ENCODE peak calls at places on chromosome 9, in eight cellular contexts. S, O, N, E, X, Y, K and F are unnamed samples.

GRCh38 chr9:89622933-89623861 is 18.4 kb downstream of the GADD45G start:
- DNase-seq in S (peak; percentile 61), O (no peak), N (no peak), E (no peak), X (no peak), Y (no peak), K (no peak), F (no peak)

GRCh38 chr9:1055156-1055555 is 5.0 kb downstream of the DMRT2 start:
- DNase-seq in S (no peak), O (no peak), N (no peak), E (no peak), X (no peak), Y (no peak), K (no peak), F (no peak)

GRCh38 chr9:83708515-83709158 is 879 bp upstream of the UBQLN1 start:
- DNase-seq in S (peak; percentile 89), O (peak; percentile 78), N (peak; percentile 94), E (peak; percentile 81), X (peak; percentile 79), Y (peak; percentile 87), K (peak; percentile 66), F (peak; percentile 92)

GRCh38 chr9:33263936-33264472 is 504 bp downstream of the BAG1 start:
- DNase-seq in S (peak; percentile 63), O (no peak), N (peak; percentile 94), E (peak; percentile 31), X (peak; percentile 73), Y (peak; percentile 40), K (peak; percentile 62), F (no peak)

GRCh38 chr9:81597749-81598497 is 91.4 kb downstream of the TLE1 start:
- DNase-seq in S (no peak), O (no peak), N (no peak), E (no peak), X (no peak), Y (no peak), K (peak; percentile 47), F (no peak)

GRCh38 chr9:104635471-104635870 is 17.5 kb upstream of the OR13C9 start:
- DNase-seq in S (no peak), O (no peak), N (no peak), E (no peak), X (no peak), Y (no peak), K (no peak), F (no peak)

GRCh38 chr9:70042461-70043215 is 1.0 kb upstream of the MAMDC2 start:
- DNase-seq in S (no peak), O (no peak), N (no peak), E (peak; percentile 41), X (no peak), Y (no peak), K (no peak), F (no peak)

GRCh38 chr9:11194249-11194648 is 581.4 kb upstream of the PTPRD start:
- DNase-seq in S (no peak), O (no peak), N (no peak), E (no peak), X (no peak), Y (no peak), K (no peak), F (no peak)

GRCh38 chr9:70257991-70258691 is 637 bp upstream of the SMC5 start:
- DNase-seq in S (peak; percentile 60), O (peak; percentile 83), N (peak; percentile 92), E (peak; percentile 74), X (peak; percentile 84), Y (no peak), K (peak; percentile 23), F (peak; percentile 88)

GRCh38 chr9:78654324-78654723 is 357.4 kb downstream of the PSAT1 start:
- DNase-seq in S (no peak), O (no peak), N (no peak), E (no peak), X (no peak), Y (no peak), K (no peak), F (no peak)

GRCh38 chr9:75754090-75754489 is 136.4 kb upstream of the PCSK5 start:
- DNase-seq in S (no peak), O (no peak), N (no peak), E (no peak), X (no peak), Y (no peak), K (peak; percentile 67), F (no peak)

GRCh38 chr9:3473402-3473801 is 52.4 kb downstream of the RFX3 start:
- DNase-seq in S (no peak), O (no peak), N (no peak), E (no peak), X (no peak), Y (peak; percentile 29), K (no peak), F (no peak)

GRCh38 chr9:4762889-4763521 is 22.0 kb upstream of the AK3 start:
- DNase-seq in S (peak; percentile 26), O (peak; percentile 89), N (peak; percentile 86), E (no peak), X (peak; percentile 64), Y (peak; percentile 83), K (peak; percentile 37), F (no peak)

GRCh38 chr9:4020747-4021296 is 279.0 kb downstream of the GLIS3 start:
- DNase-seq in S (no peak), O (no peak), N (no peak), E (no peak), X (no peak), Y (no peak), K (no peak), F (no peak)

GRCh38 chr9:88532320-88532719 is 2.7 kb upstream of the NXNL2 start:
- DNase-seq in S (no peak), O (peak; percentile 92), N (peak; percentile 74), E (no peak), X (no peak), Y (peak; percentile 82), K (no peak), F (no peak)

GRCh38 chr9:80648336-80648735 is 1041.0 kb downstream of the TLE1 start:
- DNase-seq in S (no peak), O (no peak), N (no peak), E (no peak), X (no peak), Y (no peak), K (no peak), F (no peak)

GRCh38 chr9:80811003-80811402 is 878.3 kb downstream of the TLE1 start:
- DNase-seq in S (no peak), O (no peak), N (no peak), E (no peak), X (no peak), Y (no peak), K (no peak), F (no peak)

GRCh38 chr9:33452828-33453271 is 5.5 kb upstream of the AQP3 start:
- DNase-seq in S (peak; percentile 71), O (peak; percentile 96), N (no peak), E (peak; percentile 57), X (peak; percentile 63), Y (peak; percentile 57), K (no peak), F (peak; percentile 90)

GRCh38 chr9:104856413-104856941 is 71.5 kb downstream of the ABCA1 start:
- DNase-seq in S (no peak), O (no peak), N (no peak), E (no peak), X (no peak), Y (no peak), K (no peak), F (no peak)

GRCh38 chr9:94169978-94170377 is 85.7 kb downstream of the PTPDC1 start:
- DNase-seq in S (no peak), O (no peak), N (no peak), E (no peak), X (no peak), Y (no peak), K (no peak), F (no peak)

GRCh38 chr9:123863164-123863855 is 66.6 kb downstream of the DENND1A start:
- DNase-seq in S (no peak), O (no peak), N (no peak), E (no peak), X (no peak), Y (no peak), K (no peak), F (no peak)

GRCh38 chr9:86682240-86682639 is 265.1 kb downstream of the GAS1 start:
- DNase-seq in S (no peak), O (no peak), N (no peak), E (no peak), X (no peak), Y (no peak), K (no peak), F (no peak)

GRCh38 chr9:77605449-77606220 is 42.5 kb downstream of the GNA14 start:
- DNase-seq in S (no peak), O (no peak), N (no peak), E (no peak), X (no peak), Y (no peak), K (no peak), F (no peak)

GRCh38 chr9:92611621-92612275 is 58.2 kb downstream of the IPPK start:
- DNase-seq in S (no peak), O (no peak), N (no peak), E (no peak), X (no peak), Y (no peak), K (no peak), F (no peak)
- H3K27ac ChIP-seq in S (no peak overlapping the region), O (no peak overlapping the region), N (no peak overlapping the region), E (no peak overlapping the region), X (no peak overlapping the region), Y (no peak overlapping the region), K (peak overlapping the region; percentile 68), F (no peak overlapping the region)

GRCh38 chr9:133944746-133945135 is 47.4 kb downstream of the VAV2 start:
- DNase-seq in S (no peak), O (no peak), N (peak; percentile 74), E (peak; percentile 56), X (no peak), Y (no peak), K (no peak), F (peak; percentile 58)

GRCh38 chr9:133945977-133946753 is 46.0 kb downstream of the VAV2 start:
- DNase-seq in S (no peak), O (no peak), N (peak; percentile 87), E (no peak), X (no peak), Y (no peak), K (no peak), F (peak; percentile 58)

GRCh38 chr9:133946840-133947486 is 45.2 kb downstream of the VAV2 start:
- DNase-seq in S (no peak), O (no peak), N (peak; percentile 43), E (no peak), X (no peak), Y (no peak), K (no peak), F (peak; percentile 43)

GRCh38 chr9:133943781-133944745 is 48.1 kb downstream of the VAV2 start:
- DNase-seq in S (no peak), O (no peak), N (peak; percentile 62), E (no peak), X (no peak), Y (no peak), K (no peak), F (peak; percentile 56)

GRCh38 chr9:133945314-133945975 is 46.7 kb downstream of the VAV2 start:
- DNase-seq in S (no peak), O (no peak), N (peak; percentile 89), E (no peak), X (no peak), Y (no peak), K (no peak), F (peak; percentile 52)
- H3K27ac ChIP-seq in S (no peak overlapping the region), O (no peak overlapping the region), N (no peak overlapping the region), E (no peak overlapping the region), X (no peak overlapping the region), Y (no peak overlapping the region), K (no peak overlapping the region), F (no peak overlapping the region)

GRCh38 chr9:111414406-111414805 is 69.8 kb downstream of the ECPAS start:
- DNase-seq in S (peak; percentile 74), O (no peak), N (no peak), E (no peak), X (no peak), Y (no peak), K (no peak), F (no peak)
- H3K27ac ChIP-seq in S (no peak overlapping the region), O (no peak overlapping the region), N (no peak overlapping the region), E (no peak overlapping the region), X (no peak overlapping the region), Y (no peak overlapping the region), K (no peak overlapping the region), F (no peak overlapping the region)

GRCh38 chr9:127437497-127438264 is 13.5 kb downstream of the ZNF79 start:
- DNase-seq in S (no peak), O (peak; percentile 55), N (no peak), E (no peak), X (no peak), Y (peak; percentile 58), K (no peak), F (no peak)
- H3K27ac ChIP-seq in S (no peak overlapping the region), O (no peak overlapping the region), N (no peak overlapping the region), E (no peak overlapping the region), X (no peak overlapping the region), Y (peak overlapping the region; percentile 25), K (no peak overlapping the region), F (no peak overlapping the region)